ENCODE peak calls at places on chromosomes 5 and 9, in ten cellular contexts. One of them, this sample, is unnamed.

GRCh38 chr5:155699385-155699784 is 627.6 kb upstream of the SGCD start:
- DNase-seq in upper lobe of right lung: no peak
- DNase-seq in foreskin fibroblast: no peak
- DNase-seq in pancreas: no peak
- DNase-seq in heart left ventricle: no peak
- DNase-seq in GM06990: no peak
- DNase-seq in tibial nerve: no peak
- DNase-seq in lung: no peak
- DNase-seq in fibroblast of villous mesenchyme: no peak
- DNase-seq in hepatocyte: no peak
- DNase-seq in this sample: no peak

GRCh38 chr9:17625644-17626388 is 47.0 kb downstream of the SH3GL2 start:
- DNase-seq in lung: no peak
- DNase-seq in fibroblast of villous mesenchyme: no peak
- DNase-seq in heart left ventricle: no peak
- DNase-seq in upper lobe of right lung: no peak
- DNase-seq in hepatocyte: no peak
- DNase-seq in foreskin fibroblast: no peak
- DNase-seq in GM06990: no peak
- DNase-seq in tibial nerve: no peak
- DNase-seq in pancreas: no peak
- DNase-seq in this sample: no peak

GRCh38 chr5:101103874-101104273 is 200.8 kb upstream of the ST8SIA4 start:
- DNase-seq in tibial nerve: no peak
- DNase-seq in lung: no peak
- DNase-seq in heart left ventricle: no peak
- DNase-seq in fibroblast of villous mesenchyme: no peak
- DNase-seq in hepatocyte: peak
- DNase-seq in pancreas: no peak
- DNase-seq in upper lobe of right lung: no peak
- DNase-seq in foreskin fibroblast: no peak
- DNase-seq in GM06990: no peak
- DNase-seq in this sample: no peak

GRCh38 chr9:37028425-37029031 is 5.5 kb downstream of the PAX5 start:
- DNase-seq in lung: no peak
- DNase-seq in foreskin fibroblast: no peak
- DNase-seq in fibroblast of villous mesenchyme: no peak
- DNase-seq in heart left ventricle: no peak
- DNase-seq in GM06990: no peak
- DNase-seq in pancreas: no peak
- DNase-seq in hepatocyte: no peak
- DNase-seq in upper lobe of right lung: no peak
- DNase-seq in tibial nerve: no peak
- DNase-seq in this sample: no peak

GRCh38 chr9:112097712-112098688 is 77.1 kb downstream of the SUSD1 start:
- DNase-seq in pancreas: peak
- DNase-seq in hepatocyte: peak
- DNase-seq in fibroblast of villous mesenchyme: peak
- DNase-seq in upper lobe of right lung: no peak
- DNase-seq in heart left ventricle: peak
- DNase-seq in tibial nerve: no peak
- DNase-seq in foreskin fibroblast: peak
- DNase-seq in lung: peak
- DNase-seq in GM06990: no peak
- DNase-seq in this sample: peak

GRCh38 chr9:83620841-83621636 is 1.9 kb upstream of the IDNK start:
- DNase-seq in heart left ventricle: peak
- DNase-seq in GM06990: peak
- DNase-seq in foreskin fibroblast: peak
- DNase-seq in fibroblast of villous mesenchyme: peak
- DNase-seq in pancreas: no peak
- DNase-seq in upper lobe of right lung: no peak
- DNase-seq in tibial nerve: no peak
- DNase-seq in lung: no peak
- DNase-seq in hepatocyte: peak
- DNase-seq in this sample: peak

GRCh38 chr5:142275496-142275895 is 49.3 kb downstream of the SPRY4 start:
- DNase-seq in lung: no peak
- DNase-seq in heart left ventricle: no peak
- DNase-seq in upper lobe of right lung: no peak
- DNase-seq in pancreas: no peak
- DNase-seq in tibial nerve: no peak
- DNase-seq in fibroblast of villous mesenchyme: no peak
- DNase-seq in hepatocyte: no peak
- DNase-seq in foreskin fibroblast: no peak
- DNase-seq in GM06990: no peak
- DNase-seq in this sample: no peak

GRCh38 chr9:4844439-4844838 is 51.7 kb downstream of the RCL1 start:
- DNase-seq in tibial nerve: no peak
- DNase-seq in foreskin fibroblast: no peak
- DNase-seq in upper lobe of right lung: no peak
- DNase-seq in heart left ventricle: no peak
- DNase-seq in fibroblast of villous mesenchyme: no peak
- DNase-seq in hepatocyte: no peak
- DNase-seq in pancreas: no peak
- DNase-seq in GM06990: no peak
- DNase-seq in lung: no peak
- DNase-seq in this sample: no peak

GRCh38 chr9:83623634-83623991 is 670 bp downstream of the IDNK start:
- DNase-seq in GM06990: no peak
- DNase-seq in lung: no peak
- DNase-seq in hepatocyte: peak
- DNase-seq in heart left ventricle: no peak
- DNase-seq in upper lobe of right lung: no peak
- DNase-seq in fibroblast of villous mesenchyme: peak
- DNase-seq in pancreas: no peak
- DNase-seq in tibial nerve: no peak
- DNase-seq in foreskin fibroblast: no peak
- DNase-seq in this sample: peak

GRCh38 chr9:70673844-70674243 is 259.4 kb upstream of the KLF9 start:
- DNase-seq in heart left ventricle: no peak
- DNase-seq in hepatocyte: no peak
- DNase-seq in lung: no peak
- DNase-seq in fibroblast of villous mesenchyme: no peak
- DNase-seq in pancreas: no peak
- DNase-seq in upper lobe of right lung: no peak
- DNase-seq in GM06990: no peak
- DNase-seq in foreskin fibroblast: no peak
- DNase-seq in tibial nerve: no peak
- DNase-seq in this sample: no peak

GRCh38 chr9:124940521-124940893 is 376 bp downstream of the GOLGA1 start:
- DNase-seq in GM06990: no peak
- DNase-seq in hepatocyte: no peak
- DNase-seq in fibroblast of villous mesenchyme: no peak
- DNase-seq in lung: no peak
- DNase-seq in heart left ventricle: no peak
- DNase-seq in tibial nerve: no peak
- DNase-seq in pancreas: no peak
- DNase-seq in upper lobe of right lung: no peak
- DNase-seq in foreskin fibroblast: no peak
- DNase-seq in this sample: peak

GRCh38 chr5:170333161-170333909 is 35.8 kb upstream of the LCP2 start:
- DNase-seq in pancreas: peak
- DNase-seq in GM06990: peak
- DNase-seq in tibial nerve: no peak
- DNase-seq in fibroblast of villous mesenchyme: no peak
- DNase-seq in foreskin fibroblast: no peak
- DNase-seq in hepatocyte: no peak
- DNase-seq in lung: no peak
- DNase-seq in heart left ventricle: no peak
- DNase-seq in upper lobe of right lung: no peak
- DNase-seq in this sample: no peak

GRCh38 chr9:6910032-6910431 is 152.3 kb downstream of the KDM4C start:
- DNase-seq in hepatocyte: no peak
- DNase-seq in foreskin fibroblast: no peak
- DNase-seq in upper lobe of right lung: no peak
- DNase-seq in heart left ventricle: no peak
- DNase-seq in tibial nerve: no peak
- DNase-seq in pancreas: no peak
- DNase-seq in lung: no peak
- DNase-seq in GM06990: no peak
- DNase-seq in fibroblast of villous mesenchyme: peak
- DNase-seq in this sample: peak
- TF ChIP-seq CTCF in hepatocyte: peak
- TF ChIP-seq CTCF in foreskin fibroblast: peak
- TF ChIP-seq CTCF in upper lobe of right lung: peak
- TF ChIP-seq CTCF in heart left ventricle: peak
- TF ChIP-seq CTCF in tibial nerve: no peak
- TF ChIP-seq CTCF in pancreas: no peak
- TF ChIP-seq CTCF in lung: peak
- TF ChIP-seq CTCF in GM06990: peak
- TF ChIP-seq CTCF in fibroblast of villous mesenchyme: peak
- TF ChIP-seq CTCF in this sample: peak

GRCh38 chr9:108545446-108545845 is 310.3 kb downstream of the ACTL7B start:
- DNase-seq in upper lobe of right lung: no peak
- DNase-seq in heart left ventricle: no peak
- DNase-seq in fibroblast of villous mesenchyme: no peak
- DNase-seq in foreskin fibroblast: peak
- DNase-seq in lung: no peak
- DNase-seq in hepatocyte: no peak
- DNase-seq in GM06990: no peak
- DNase-seq in pancreas: no peak
- DNase-seq in tibial nerve: no peak
- DNase-seq in this sample: no peak
- TF ChIP-seq CTCF in upper lobe of right lung: no peak
- TF ChIP-seq CTCF in heart left ventricle: no peak
- TF ChIP-seq CTCF in fibroblast of villous mesenchyme: no peak
- TF ChIP-seq CTCF in foreskin fibroblast: no peak
- TF ChIP-seq CTCF in lung: no peak
- TF ChIP-seq CTCF in hepatocyte: no peak
- TF ChIP-seq CTCF in GM06990: no peak
- TF ChIP-seq CTCF in pancreas: no peak
- TF ChIP-seq CTCF in tibial nerve: no peak
- TF ChIP-seq CTCF in this sample: no peak

GRCh38 chr5:147578228-147579024 is 68.6 kb upstream of the DPYSL3 start:
- DNase-seq in GM06990: no peak
- DNase-seq in upper lobe of right lung: no peak
- DNase-seq in fibroblast of villous mesenchyme: peak
- DNase-seq in lung: no peak
- DNase-seq in heart left ventricle: no peak
- DNase-seq in hepatocyte: peak
- DNase-seq in foreskin fibroblast: peak
- DNase-seq in pancreas: no peak
- DNase-seq in tibial nerve: no peak
- DNase-seq in this sample: no peak

GRCh38 chr5:147573171-147573570 is 63.3 kb upstream of the DPYSL3 start:
- DNase-seq in lung: no peak
- DNase-seq in GM06990: no peak
- DNase-seq in foreskin fibroblast: no peak
- DNase-seq in tibial nerve: no peak
- DNase-seq in pancreas: no peak
- DNase-seq in heart left ventricle: no peak
- DNase-seq in upper lobe of right lung: no peak
- DNase-seq in hepatocyte: no peak
- DNase-seq in fibroblast of villous mesenchyme: no peak
- DNase-seq in this sample: no peak

GRCh38 chr5:147575598-147575997 is 65.7 kb upstream of the DPYSL3 start:
- DNase-seq in pancreas: no peak
- DNase-seq in fibroblast of villous mesenchyme: no peak
- DNase-seq in GM06990: no peak
- DNase-seq in tibial nerve: no peak
- DNase-seq in heart left ventricle: no peak
- DNase-seq in hepatocyte: no peak
- DNase-seq in upper lobe of right lung: no peak
- DNase-seq in lung: no peak
- DNase-seq in foreskin fibroblast: no peak
- DNase-seq in this sample: no peak

DNA sequence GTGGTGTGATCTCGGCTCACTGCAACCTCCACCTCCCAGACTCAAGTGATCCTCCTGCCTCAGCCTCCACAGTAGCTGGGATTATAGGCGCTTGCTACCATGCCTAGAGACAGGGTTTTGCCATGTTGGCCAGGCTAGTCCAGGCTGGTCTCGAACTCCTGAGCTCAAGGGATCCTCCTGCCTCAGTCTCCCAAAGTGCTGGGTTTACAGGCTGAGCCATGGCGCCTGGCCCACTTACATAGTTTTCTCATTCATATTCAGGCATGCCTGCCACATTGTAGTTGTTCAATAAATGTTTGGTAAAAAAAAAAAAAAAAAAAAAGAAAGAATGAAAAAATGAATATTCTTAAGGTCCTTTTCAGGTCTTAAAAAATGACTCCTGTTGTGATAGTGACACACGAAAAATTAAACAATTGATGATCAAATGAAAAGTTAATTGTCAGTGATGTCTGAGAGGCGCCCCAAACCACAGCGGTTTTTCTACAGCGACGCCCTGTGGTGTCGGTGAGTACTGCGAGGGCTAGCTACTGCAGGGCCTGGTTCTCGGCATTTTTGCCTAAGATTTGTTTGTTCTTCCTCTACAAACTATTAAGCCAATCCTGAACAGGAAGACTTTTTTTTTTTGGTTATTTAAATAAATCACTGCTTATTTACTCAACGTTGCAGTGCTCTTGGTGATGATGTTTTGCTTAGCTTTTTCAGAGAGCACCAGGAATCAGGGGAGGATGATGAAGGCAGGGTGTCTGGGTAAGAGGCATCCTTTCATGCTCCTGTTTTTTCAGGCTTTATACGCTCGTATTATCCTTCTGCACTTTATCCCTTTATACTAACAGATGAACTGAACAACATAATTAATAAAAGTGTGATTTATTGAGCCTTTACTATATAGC is 67.0 kb upstream of the DPYSL3 start:
- DNase-seq in heart left ventricle: peak
- DNase-seq in pancreas: peak
- DNase-seq in tibial nerve: peak
- DNase-seq in hepatocyte: peak
- DNase-seq in lung: peak
- DNase-seq in upper lobe of right lung: peak
- DNase-seq in fibroblast of villous mesenchyme: peak
- DNase-seq in GM06990: peak
- DNase-seq in foreskin fibroblast: no peak
- DNase-seq in this sample: peak
- TF ChIP-seq CTCF in heart left ventricle: peak
- TF ChIP-seq CTCF in pancreas: peak
- TF ChIP-seq CTCF in tibial nerve: peak
- TF ChIP-seq CTCF in hepatocyte: peak
- TF ChIP-seq CTCF in lung: no peak
- TF ChIP-seq CTCF in upper lobe of right lung: peak
- TF ChIP-seq CTCF in fibroblast of villous mesenchyme: peak
- TF ChIP-seq CTCF in GM06990: peak
- TF ChIP-seq CTCF in foreskin fibroblast: peak
- TF ChIP-seq CTCF in this sample: peak

DNA sequence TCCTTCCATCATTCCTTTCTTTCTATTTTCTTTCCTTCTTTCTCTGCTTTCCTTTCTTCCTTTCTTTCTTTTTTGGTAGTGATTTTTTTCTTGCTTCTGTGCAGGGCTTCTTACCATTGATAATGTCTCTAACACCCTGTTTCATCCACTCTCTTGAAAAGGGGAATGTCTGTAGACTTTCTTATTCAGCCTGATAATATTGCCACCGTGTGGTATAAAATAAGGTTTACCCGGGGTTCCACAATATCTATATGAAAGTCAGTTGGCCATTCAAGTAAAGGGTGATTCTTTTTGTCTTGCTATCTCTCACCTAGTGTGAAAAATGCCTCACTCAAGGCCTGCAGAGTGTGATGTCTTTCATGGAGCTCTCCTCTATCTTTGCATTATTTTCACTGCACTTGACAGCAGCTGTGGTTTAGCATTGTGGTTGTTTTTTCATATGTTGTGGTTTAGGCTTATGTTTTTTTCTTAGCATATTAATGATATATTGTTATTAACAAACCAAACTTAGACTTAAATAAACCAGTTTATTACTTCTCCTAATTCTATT is 153.9 kb downstream of the CSNK1G3 start:
- DNase-seq in upper lobe of right lung: no peak
- DNase-seq in GM06990: no peak
- DNase-seq in foreskin fibroblast: no peak
- DNase-seq in pancreas: no peak
- DNase-seq in tibial nerve: no peak
- DNase-seq in heart left ventricle: no peak
- DNase-seq in hepatocyte: no peak
- DNase-seq in fibroblast of villous mesenchyme: no peak
- DNase-seq in lung: no peak
- DNase-seq in this sample: no peak
- TF ChIP-seq CTCF in upper lobe of right lung: no peak
- TF ChIP-seq CTCF in GM06990: no peak
- TF ChIP-seq CTCF in foreskin fibroblast: no peak
- TF ChIP-seq CTCF in pancreas: no peak
- TF ChIP-seq CTCF in tibial nerve: no peak
- TF ChIP-seq CTCF in heart left ventricle: no peak
- TF ChIP-seq CTCF in hepatocyte: no peak
- TF ChIP-seq CTCF in fibroblast of villous mesenchyme: no peak
- TF ChIP-seq CTCF in lung: no peak
- TF ChIP-seq CTCF in this sample: no peak

This sample was measured in GM10248.